ENCODE peak calls at places on chromosomes 5 and 9, in four cellular contexts. E, Z, W and C are unnamed samples.

GRCh38 chr5:100641833-100642232 is 106.7 kb downstream of the FAM174A start:
- DNase-seq in Z (no peak), E (no peak), W (no peak), C (no peak)

GRCh38 chr9:109115931-109116541 is 3.7 kb downstream of the TMEM245 start:
- DNase-seq in Z (no peak), W (no peak), E (no peak), C (no peak)

GRCh38 chr9:71498691-71499090 is 269.6 kb downstream of the CEMIP2 start:
- DNase-seq in E (no peak), Z (no peak), W (no peak), C (no peak)

GRCh38 chr9:18851069-18851468 is 181.9 kb downstream of the SAXO1 start:
- DNase-seq in E (no peak), Z (no peak), W (no peak), C (no peak)

GRCh38 chr5:146607663-146608315 is 91.8 kb upstream of the GPR151 start:
- DNase-seq in W (no peak), Z (no peak), E (no peak), C (no peak)

GRCh38 chr9:112233769-112234168 is 58.7 kb upstream of the SUSD1 start:
- DNase-seq in W (no peak), E (peak), Z (no peak), C (no peak)

GRCh38 chr5:171571663-171572062 is 152.2 kb downstream of the FGF18 start:
- DNase-seq in E (no peak), W (peak), Z (no peak), C (no peak)

GRCh38 chr5:141508808-141509611 is 20.1 kb downstream of the PCDHGC5 start:
- DNase-seq in E (peak), Z (no peak), W (no peak), C (peak)

GRCh38 chr9:3240651-3241268 is 285.0 kb downstream of the RFX3 start:
- DNase-seq in Z (peak), W (peak), E (peak), C (peak)

GRCh38 chr9:77384406-77384805 is 207.1 kb downstream of the VPS13A start:
- DNase-seq in E (peak), W (no peak), Z (no peak), C (no peak)

GRCh38 chr5:54624671-54625583 is 107.4 kb downstream of the SNX18 start:
- DNase-seq in E (peak), Z (no peak), W (no peak), C (no peak)

GRCh38 chr9:37029304-37029775 is 4.7 kb downstream of the PAX5 start:
- DNase-seq in E (no peak), W (no peak), Z (no peak), C (peak)

GRCh38 chr5:173205921-173206320 is 29.1 kb downstream of the NKX2-5 start:
- DNase-seq in E (no peak), Z (no peak), W (no peak), C (no peak)

GRCh38 chr5:139578348-139578724 is 17.2 kb downstream of the UBE2D2 start:
- DNase-seq in W (no peak), E (no peak), Z (no peak), C (no peak)

GRCh38 chr5:115601709-115602584 is at the start of gene TICAM2:
- DNase-seq in Z (peak), E (peak), W (no peak), C (peak)

GRCh38 chr9:133429641-133430161 is 7.5 kb downstream of the ADAMTS13 start:
- DNase-seq in E (peak), Z (no peak), W (no peak), C (peak)

GRCh38 chr5:35237580-35238376 is 7.5 kb upstream of the PRLR start:
- DNase-seq in Z (no peak), W (no peak), E (no peak), C (no peak)

GRCh38 chr9:1927546-1927945 is 87.6 kb upstream of the SMARCA2 start:
- DNase-seq in E (no peak), Z (no peak), W (no peak), C (no peak)

GRCh38 chr5:6772886-6773285 is 59.7 kb downstream of the TENT4A start:
- DNase-seq in E (no peak), Z (no peak), W (no peak), C (no peak)

GRCh38 chr5:78526049-78526525 is 122.5 kb downstream of the LHFPL2 start:
- DNase-seq in E (peak), Z (no peak), W (no peak), C (no peak)

GRCh38 chr9:89872913-89873707 is 268.3 kb downstream of the GADD45G start:
- DNase-seq in W (no peak), Z (no peak), E (no peak), C (no peak)

GRCh38 chr5:85428426-85428934 is 1043.8 kb upstream of the EDIL3 start:
- DNase-seq in Z (no peak), E (no peak), W (no peak), C (no peak)

GRCh38 chr9:90854637-90855036 is 53.0 kb downstream of the SYK start:
- DNase-seq in W (no peak), E (no peak), Z (no peak), C (no peak)

GRCh38 chr5:142807378-142807911 is 37.3 kb downstream of the ARHGAP26 start:
- DNase-seq in W (no peak), E (no peak), Z (no peak), C (no peak)

GRCh38 chr9:114038724-114039313 is 39.3 kb downstream of the AMBP start:
- DNase-seq in W (no peak), E (no peak), Z (no peak), C (no peak)

GRCh38 chr9:133738806-133739150 is 626 bp upstream of the SARDH start:
- DNase-seq in Z (no peak), E (no peak), W (no peak), C (no peak)

GRCh38 chr5:155759252-155759651 is 567.7 kb upstream of the SGCD start:
- DNase-seq in Z (no peak), E (no peak), W (no peak), C (no peak)

GRCh38 chr5:151234476-151235238 is 10.8 kb upstream of the CCDC69 start:
- DNase-seq in E (peak), Z (no peak), W (no peak), C (no peak)

GRCh38 chr5:121962347-121962670 is 534 bp downstream of the SRFBP1 start:
- DNase-seq in E (no peak), Z (no peak), W (no peak), C (no peak)